ENCODE peak calls at places on chromosome 13, in five cellular contexts. X is K562, R is HepG2, Q is GM12891, Y is GM12878. A is an unnamed sample.

GRCh38 chr13:97977376-97977705 is 23.9 kb downstream of the IPO5 start:
- DNase-seq in R (no peak), Y (no peak), Q (no peak), X (peak), A (no peak)

GRCh38 chr13:41196620-41197019 is 2.3 kb upstream of the KBTBD7 start:
- DNase-seq in Q (no peak), R (peak), Y (no peak), X (peak), A (no peak)

GRCh38 chr13:49319555-49320350 is 72.0 kb downstream of the CDADC1 start:
- DNase-seq in X (no peak), Q (no peak), R (no peak), Y (no peak), A (no peak)

GRCh38 chr13:36998624-36999041 is 507 bp downstream of the ALG5 start:
- DNase-seq in X (peak), Q (no peak), R (no peak), Y (no peak), A (peak)

GRCh38 chr13:38656699-38657098 is 30.2 kb upstream of the FREM2 start:
- DNase-seq in X (no peak), Y (no peak), R (no peak), Q (no peak), A (no peak)

GRCh38 chr13:111319521-111319920 is 921 bp upstream of the TEX29 start:
- DNase-seq in X (no peak), R (no peak), Q (no peak), Y (no peak), A (no peak)

GRCh38 chr13:36834299-36834698 is 15.3 kb downstream of the RFXAP start:
- DNase-seq in Q (no peak), X (no peak), R (no peak), Y (no peak), A (no peak)

GRCh38 chr13:37349916-37350315 is 244.5 kb upstream of the CSNK1A1L start:
- DNase-seq in X (no peak), Y (no peak), R (no peak), Q (no peak), A (no peak)

GRCh38 chr13:53189162-53189561 is 160.5 kb downstream of the OLFM4 start:
- DNase-seq in Y (no peak), Q (no peak), X (no peak), R (no peak), A (no peak)

GRCh38 chr13:110575322-110576069 is 14.0 kb upstream of the RAB20 start:
- DNase-seq in Q (peak), X (peak), R (peak), Y (peak), A (peak)

GRCh38 chr13:45851171-45851889 is at the start of gene SIAH3:
- DNase-seq in Q (no peak), Y (no peak), R (no peak), X (no peak), A (no peak)

GRCh38 chr13:32530841-32531253 is 7.7 kb downstream of the N4BP2L2 start:
- DNase-seq in X (no peak), Q (no peak), Y (peak), R (no peak), A (no peak)

GRCh38 chr13:24036115-24036514 is 124.4 kb upstream of the SPATA13 start:
- DNase-seq in R (no peak), Y (no peak), X (no peak), Q (no peak), A (no peak)

GRCh38 chr13:70523622-70524021 is 415.4 kb upstream of the KLHL1 start:
- DNase-seq in Q (no peak), Y (no peak), R (no peak), X (no peak), A (no peak)

GRCh38 chr13:27172495-27172842 is 858 bp upstream of the USP12 start:
- DNase-seq in X (peak), Y (no peak), R (no peak), Q (no peak), A (no peak)

GRCh38 chr13:79631260-79631659 is 150.3 kb downstream of the NDFIP2 start:
- DNase-seq in R (no peak), X (no peak), Q (no peak), Y (no peak), A (no peak)

GRCh38 chr13:42394361-42395065 is 122.6 kb downstream of the AKAP11 start:
- DNase-seq in Y (no peak), Q (no peak), X (no peak), R (no peak), A (no peak)

GRCh38 chr13:42395066-42395821 is 123.3 kb downstream of the AKAP11 start:
- DNase-seq in Q (no peak), R (no peak), Y (no peak), X (no peak), A (no peak)

GRCh38 chr13:42396501-42396900 is 124.5 kb downstream of the AKAP11 start:
- DNase-seq in R (no peak), Q (no peak), X (no peak), Y (no peak), A (no peak)

GRCh38 chr13:42398542-42398941 is 126.6 kb downstream of the AKAP11 start:
- DNase-seq in R (no peak), X (no peak), Q (no peak), Y (no peak), A (no peak)

DNA sequence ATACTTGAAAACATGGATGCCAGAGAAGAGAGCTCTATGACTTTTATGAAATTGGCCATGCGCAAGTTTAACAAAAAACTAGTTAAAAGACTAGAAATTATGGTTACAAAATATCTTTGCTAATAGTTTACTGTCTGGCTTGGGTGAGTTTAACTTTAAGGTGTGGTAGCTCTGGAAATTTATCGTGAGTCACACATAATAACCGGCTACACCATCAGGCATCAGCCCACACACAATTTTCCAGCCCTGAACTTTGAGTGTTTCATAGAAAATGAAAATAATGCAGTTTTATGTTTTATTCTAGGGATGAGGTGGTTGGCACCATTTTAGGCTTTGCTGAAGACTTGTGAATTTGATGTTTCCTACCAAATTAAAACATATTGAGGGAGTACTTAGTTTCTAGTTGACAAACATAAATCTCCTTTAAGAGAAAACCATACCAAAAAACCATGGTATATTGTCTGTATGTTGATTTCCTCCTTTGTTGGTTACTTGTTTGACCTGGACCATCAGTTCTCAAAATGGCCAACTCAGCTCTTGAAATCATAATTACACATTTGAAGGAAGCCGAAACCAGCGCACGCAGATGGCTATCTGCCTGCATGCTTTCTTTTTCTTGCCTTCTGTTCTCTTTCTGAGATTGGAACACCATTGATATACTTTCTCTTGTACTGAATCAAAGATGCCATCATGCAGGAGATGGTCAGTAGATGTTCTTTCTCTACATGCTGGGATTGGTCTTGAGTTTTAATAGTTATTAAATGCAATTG is 125.1 kb downstream of the AKAP11 start:
- DNase-seq in X (no peak), Y (no peak), Q (no peak), R (no peak), A (no peak)
- TF ChIP-seq TAF1 in X (no peak), Y (no peak), Q (no peak), R (no peak), A (no peak)

DNA sequence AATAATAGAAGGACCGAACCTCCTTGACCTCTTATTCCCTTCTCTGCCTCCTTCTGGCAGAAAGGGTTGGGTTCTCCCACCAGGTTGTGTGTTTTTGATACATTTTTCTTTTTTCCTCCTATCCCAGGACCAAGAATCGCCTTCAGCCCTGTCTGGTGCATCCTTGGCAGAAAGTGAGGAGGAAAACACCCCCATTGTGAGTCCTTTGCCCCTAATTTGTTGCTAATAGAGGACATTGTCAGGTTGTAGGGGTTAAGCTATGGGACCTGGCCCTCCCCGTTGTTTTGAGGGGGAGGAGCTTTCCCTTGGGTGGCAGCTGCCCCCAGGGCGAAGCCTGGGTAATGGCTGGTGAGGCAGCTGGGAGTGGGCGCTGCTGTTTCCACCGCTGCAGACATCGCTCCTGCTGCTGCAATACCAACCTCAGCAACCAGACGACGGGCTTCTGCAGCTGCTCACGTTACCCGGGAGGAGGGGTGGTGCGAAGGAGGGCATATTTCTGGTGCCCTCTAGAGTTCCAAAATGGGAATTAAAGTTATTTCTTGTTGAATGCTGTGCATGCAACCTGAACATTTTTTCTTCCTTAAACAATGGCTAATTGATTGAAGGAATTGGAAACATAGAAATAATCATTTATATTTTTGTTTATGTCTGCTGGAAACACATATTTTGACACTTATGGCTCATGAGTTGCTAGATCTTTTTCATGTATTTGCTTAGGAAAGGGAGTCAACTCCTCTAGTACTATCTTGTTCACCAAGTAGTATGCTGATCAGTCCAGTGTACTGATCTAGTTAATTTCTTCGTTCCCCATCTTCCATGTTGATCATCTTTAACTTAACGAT is 1.5 kb downstream of the ZMYM2 start:
- DNase-seq in X (peak), R (peak), Q (peak), Y (peak), A (peak)
- TF ChIP-seq POLR2A in X (no peak), R (peak), Q (no peak), Y (peak), A (no peak)

DNA sequence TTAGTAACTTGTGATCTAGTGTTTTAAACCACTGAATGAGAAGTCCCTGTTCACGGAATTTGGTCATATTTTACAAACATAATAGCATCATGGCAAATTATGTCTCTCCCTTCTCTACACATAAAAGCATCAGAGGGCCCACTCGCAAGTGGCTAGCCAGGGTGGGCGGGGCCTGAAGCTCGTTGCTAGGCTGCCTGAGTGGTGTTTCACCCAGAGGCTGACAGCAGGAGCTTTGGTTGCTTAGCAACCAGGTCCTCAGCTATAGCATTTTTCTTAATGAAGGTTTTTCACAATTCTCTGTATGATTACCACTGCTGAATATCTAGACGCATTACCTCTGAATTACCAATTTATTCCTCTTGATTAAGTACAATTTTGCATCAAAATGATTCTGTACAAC is 126.5 kb downstream of the NALCN start:
- DNase-seq in Y (no peak), Q (no peak), R (no peak), X (no peak), A (no peak)
- TF ChIP-seq TAF1 in Y (no peak), Q (no peak), R (no peak), X (no peak), A (no peak)

GRCh38 chr13:50448535-50448981 is 394.9 kb downstream of the DLEU7 start:
- DNase-seq in X (no peak), R (no peak), Q (no peak), Y (no peak), A (no peak)
- TF ChIP-seq POLR2A in X (no peak), R (no peak), Q (no peak), Y (no peak), A (no peak)

GRCh38 chr13:93318538-93318937 is 91.9 kb downstream of the GPC6 start:
- DNase-seq in X (no peak), Y (no peak), Q (no peak), R (peak), A (no peak)
- TF ChIP-seq TAF1 in X (no peak), Y (no peak), Q (no peak), R (no peak), A (no peak)

GRCh38 chr13:102289606-102290005 is 112.2 kb downstream of the FGF14 start:
- DNase-seq in X (no peak), Y (no peak), R (no peak), Q (no peak), A (no peak)

GRCh38 chr13:102294407-102295018 is 107.3 kb downstream of the FGF14 start:
- DNase-seq in Y (no peak), R (no peak), X (no peak), Q (no peak), A (no peak)

GRCh38 chr13:102293723-102294122 is 108.1 kb downstream of the FGF14 start:
- DNase-seq in Q (no peak), Y (no peak), R (no peak), X (no peak), A (no peak)

GRCh38 chr13:102295316-102296048 is 106.4 kb downstream of the FGF14 start:
- DNase-seq in X (no peak), R (no peak), Q (no peak), Y (no peak), A (no peak)

GRCh38 chr13:102291587-102292218 is 110.1 kb downstream of the FGF14 start:
- DNase-seq in X (no peak), Q (no peak), R (no peak), Y (no peak), A (no peak)
- TF ChIP-seq POLR2A in X (no peak), Q (no peak), R (no peak), Y (no peak), A (no peak)

GRCh38 chr13:47480121-47480520 is 521.0 kb downstream of the SUCLA2 start:
- DNase-seq in X (no peak), R (no peak), Q (no peak), Y (no peak), A (no peak)
- TF ChIP-seq TAF1 in X (no peak), R (no peak), Q (no peak), Y (no peak), A (no peak)

DNA sequence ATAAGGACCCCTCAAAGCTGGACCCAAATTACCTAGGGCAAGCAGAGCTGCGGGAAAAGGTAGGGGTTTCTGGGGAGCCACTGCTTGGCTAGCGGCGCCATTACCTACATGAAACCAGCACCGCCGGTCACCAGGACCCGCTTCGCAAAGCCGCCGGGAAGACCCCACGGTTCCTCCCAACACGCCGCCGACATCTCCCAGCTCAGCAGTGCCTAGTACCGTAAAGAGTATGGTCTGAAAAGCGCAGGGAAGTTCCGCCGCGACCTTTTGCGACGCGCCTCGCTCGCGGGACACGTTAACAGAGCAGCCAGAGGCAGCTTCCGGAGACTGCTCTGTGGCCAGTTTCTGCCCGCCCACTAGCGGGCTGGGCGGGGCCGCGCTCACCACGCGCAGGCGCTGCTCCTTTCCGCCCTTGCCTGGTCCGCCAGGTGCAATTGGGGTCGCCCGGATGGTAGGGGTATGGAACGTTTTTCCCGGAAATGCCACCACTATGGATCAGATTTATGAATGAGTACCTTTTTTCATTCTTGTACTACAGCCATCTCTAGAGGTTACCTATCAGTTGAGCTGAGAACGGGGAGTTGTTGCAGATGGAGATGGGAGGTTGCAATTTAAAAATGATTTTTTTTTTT is at the start of gene TGDS:
- DNase-seq in Q (peak), X (peak), Y (peak), R (peak), A (peak)
- TF ChIP-seq POLR2A in Q (peak), X (peak), Y (peak), R (peak), A (peak)